ENCODE peak calls at places on chromosomes 2 and 18, in eight cellular contexts. G, W, R, P, L, Y, J and V are unnamed samples.

GRCh38 chr2:172725284-172725683 is 10.4 kb upstream of the RAPGEF4 start:
- DNase-seq in G (no peak), W (no peak), R (no peak), P (no peak), L (no peak), Y (no peak), J (no peak), V (no peak)

GRCh38 chr2:6879011-6879410 is 1.4 kb downstream of the RSAD2 start:
- DNase-seq in G (no peak), W (no peak), R (no peak), P (no peak), L (no peak), Y (no peak), J (no peak), V (no peak)

GRCh38 chr2:164597988-164598387 is 23.3 kb downstream of the GRB14 start:
- DNase-seq in G (no peak), W (no peak), R (no peak), P (no peak), L (no peak), Y (no peak), J (no peak), V (no peak)

GRCh38 chr2:199202964-199203363 is 254.8 kb downstream of the SATB2 start:
- DNase-seq in G (no peak), W (no peak), R (no peak), P (no peak), L (no peak), Y (no peak), J (no peak), V (no peak)

GRCh38 chr2:10297950-10298349 is 4.8 kb upstream of the HPCAL1 start:
- DNase-seq in G (no peak), W (peak), R (no peak), P (no peak), L (no peak), Y (no peak), J (peak), V (no peak)

GRCh38 chr2:159661286-159661685 is 44.9 kb upstream of the BAZ2B start:
- DNase-seq in G (no peak), W (no peak), R (no peak), P (no peak), L (no peak), Y (no peak), J (no peak), V (no peak)

GRCh38 chr2:129192117-129192516 is 787.3 kb upstream of the RAB6C start:
- DNase-seq in G (no peak), W (no peak), R (no peak), P (no peak), L (no peak), Y (no peak), J (no peak), V (no peak)

GRCh38 chr2:219149667-219150066 is 10.9 kb downstream of the NHEJ1 start:
- DNase-seq in G (no peak), W (no peak), R (no peak), P (no peak), L (peak), Y (no peak), J (peak), V (no peak)

GRCh38 chr2:235026649-235027557 is 75.1 kb downstream of the SH3BP4 start:
- DNase-seq in G (no peak), W (peak), R (no peak), P (peak), L (peak), Y (no peak), J (peak), V (peak)

GRCh38 chr2:136135924-136136906 is 18.3 kb upstream of the CXCR4 start:
- DNase-seq in G (peak), W (no peak), R (no peak), P (no peak), L (no peak), Y (no peak), J (no peak), V (no peak)

GRCh38 chr2:236888766-236889035 is 197.0 kb upstream of the COPS8 start:
- DNase-seq in G (no peak), W (no peak), R (no peak), P (no peak), L (no peak), Y (no peak), J (no peak), V (no peak)

GRCh38 chr2:104871566-104872033 is 17.7 kb downstream of the POU3F3 start:
- DNase-seq in G (no peak), W (no peak), R (no peak), P (no peak), L (no peak), Y (no peak), J (no peak), V (no peak)

GRCh38 chr2:169561364-169561763 is 12.3 kb downstream of the FASTKD1 start:
- DNase-seq in G (no peak), W (no peak), R (no peak), P (no peak), L (no peak), Y (no peak), J (no peak), V (no peak)

GRCh38 chr18:25737710-25738251 is 352.6 kb downstream of the SS18 start:
- DNase-seq in G (no peak), W (no peak), R (no peak), P (peak), L (no peak), Y (no peak), J (no peak), V (no peak)

GRCh38 chr18:48889115-48889941 is 61.4 kb downstream of the SMAD7 start:
- DNase-seq in G (no peak), W (no peak), R (peak), P (no peak), L (no peak), Y (no peak), J (peak), V (no peak)

GRCh38 chr18:48886520-48887293 is 64.1 kb downstream of the SMAD7 start:
- DNase-seq in G (no peak), W (no peak), R (no peak), P (no peak), L (no peak), Y (no peak), J (no peak), V (no peak)

GRCh38 chr18:48888681-48889080 is 62.1 kb downstream of the SMAD7 start:
- DNase-seq in G (no peak), W (no peak), R (no peak), P (no peak), L (no peak), Y (no peak), J (no peak), V (no peak)

GRCh38 chr18:48887294-48887904 is 63.4 kb downstream of the SMAD7 start:
- DNase-seq in G (no peak), W (no peak), R (no peak), P (no peak), L (no peak), Y (no peak), J (no peak), V (no peak)

GRCh38 chr18:48887905-48888531 is 62.7 kb downstream of the SMAD7 start:
- DNase-seq in G (no peak), W (no peak), R (no peak), P (no peak), L (no peak), Y (peak), J (no peak), V (no peak)
- TF ChIP-seq CTCF in G (no peak), W (no peak), R (no peak), P (no peak), L (no peak), Y (no peak), J (no peak), V (no peak)

GRCh38 chr18:66150650-66151049 is 399.8 kb downstream of the CDH7 start:
- DNase-seq in G (no peak), W (no peak), R (no peak), P (no peak), L (no peak), Y (no peak), J (no peak), V (no peak)
- TF ChIP-seq CTCF in G (no peak), W (no peak), R (no peak), P (no peak), L (no peak), Y (no peak), J (no peak), V (no peak)

DNA sequence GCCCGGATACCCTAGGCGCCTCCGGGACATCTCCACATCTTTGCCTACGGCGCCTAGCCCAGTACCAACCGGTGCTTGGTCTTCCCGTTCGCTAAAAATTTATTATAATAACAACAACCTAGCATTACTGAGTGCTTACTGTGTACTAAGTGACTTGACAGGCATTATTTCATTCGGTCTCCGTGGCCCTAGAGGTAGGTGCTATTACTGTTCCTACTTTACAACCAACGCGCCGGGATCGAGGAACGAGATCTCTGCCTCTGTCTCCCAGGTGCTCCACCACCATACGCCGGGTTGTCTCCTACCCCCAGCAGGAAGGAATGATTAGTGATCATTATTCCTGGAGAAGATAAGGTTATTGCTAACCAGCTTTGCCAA is 657 bp upstream of the BIN1 start:
- DNase-seq in G (no peak), W (peak), R (no peak), P (no peak), L (peak), Y (no peak), J (no peak), V (peak)
- TF ChIP-seq CTCF in G (no peak), W (no peak), R (no peak), P (no peak), L (peak), Y (peak), J (peak), V (peak)

DNA sequence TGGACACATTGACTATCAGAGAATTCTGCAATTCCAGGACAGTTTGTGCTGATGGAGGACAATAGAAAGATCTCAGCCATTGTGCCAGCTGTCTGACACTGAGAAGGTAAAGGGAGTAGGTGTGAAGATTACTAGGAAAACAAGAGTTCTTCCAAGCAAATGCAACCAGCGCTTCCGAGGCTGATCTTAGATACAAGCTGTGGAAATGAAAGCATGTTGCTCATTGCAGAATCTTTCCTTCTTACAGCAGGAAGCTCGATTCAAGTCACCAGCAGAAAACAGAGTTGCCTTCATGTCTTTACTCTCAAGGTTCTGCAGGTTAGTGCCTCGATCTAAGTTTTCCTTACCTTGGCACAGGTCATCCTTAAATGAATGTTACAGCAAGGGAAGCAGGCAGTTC is 54.5 kb downstream of the MARCHF4 start:
- DNase-seq in G (no peak), W (no peak), R (no peak), P (no peak), L (no peak), Y (no peak), J (no peak), V (no peak)
- TF ChIP-seq CTCF in G (no peak), W (no peak), R (no peak), P (no peak), L (no peak), Y (no peak), J (no peak), V (no peak)

GRCh38 chr18:28357785-28358401 is 181.0 kb upstream of the CDH2 start:
- DNase-seq in G (no peak), W (peak), R (no peak), P (no peak), L (no peak), Y (no peak), J (no peak), V (no peak)
- TF ChIP-seq CTCF in G (no peak), W (no peak), R (peak), P (no peak), L (no peak), Y (peak), J (no peak), V (no peak)

DNA sequence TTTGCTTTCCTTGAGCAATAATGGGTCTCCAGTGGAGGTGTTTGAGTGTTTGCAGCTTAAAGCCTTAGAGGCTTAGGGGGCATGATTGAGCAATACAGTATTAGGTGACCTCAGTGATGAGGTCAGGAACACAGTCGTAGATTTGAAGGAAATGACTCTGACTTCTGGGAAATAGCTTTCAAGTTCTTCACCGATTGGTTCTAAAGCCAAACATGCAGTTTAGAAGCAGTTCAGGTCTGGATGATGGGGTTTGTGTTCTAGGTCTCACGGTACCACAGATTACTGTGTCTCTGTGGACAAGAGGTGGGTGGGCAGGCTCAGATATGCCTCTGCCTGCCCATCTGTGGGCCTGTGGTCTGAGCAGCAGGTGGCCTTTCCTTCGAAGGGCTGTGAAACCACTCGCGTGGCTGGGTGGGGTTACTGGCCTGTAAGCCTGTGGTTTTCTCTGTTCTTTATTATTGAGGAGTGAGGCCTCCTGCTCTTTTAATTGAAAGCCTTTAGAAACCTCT is 7.8 kb downstream of the MTHFD2 start:
- DNase-seq in G (no peak), W (no peak), R (no peak), P (no peak), L (no peak), Y (no peak), J (no peak), V (no peak)
- TF ChIP-seq CTCF in G (no peak), W (no peak), R (no peak), P (no peak), L (no peak), Y (no peak), J (no peak), V (no peak)